ENCODE peak calls at places on chromosomes 11 and 22, in seven cellular contexts. One of them, this sample, is unnamed.

GRCh38 chr11:74870485-74870884 is 78.4 kb downstream of the XRRA1 start:
- DNase-seq in sigmoid colon: no peak
- DNase-seq in activated CD8-positive, alpha-beta memory T cell treated with anti-CD3 and anti-CD28 coated beads for 1 hour: no peak
- DNase-seq in HTR-8/SVneo: peak; percentile 28
- DNase-seq in hepatic stellate cell: peak; percentile 55
- DNase-seq in T-helper 1 cell: no peak
- DNase-seq in pulmonary artery endothelial cell: peak; percentile 51
- DNase-seq in this sample: peak; percentile 77

GRCh38 chr11:77107950-77108349 is 5.3 kb downstream of the OMP start:
- DNase-seq in HTR-8/SVneo: peak; percentile 87
- DNase-seq in sigmoid colon: no peak
- DNase-seq in pulmonary artery endothelial cell: no peak
- DNase-seq in T-helper 1 cell: no peak
- DNase-seq in activated CD8-positive, alpha-beta memory T cell treated with anti-CD3 and anti-CD28 coated beads for 1 hour: no peak
- DNase-seq in hepatic stellate cell: peak; percentile 87
- DNase-seq in this sample: peak; percentile 58

GRCh38 chr22:32764330-32765116 is 37.0 kb upstream of the TIMP3 start:
- DNase-seq in hepatic stellate cell: peak; percentile 83
- DNase-seq in activated CD8-positive, alpha-beta memory T cell treated with anti-CD3 and anti-CD28 coated beads for 1 hour: no peak
- DNase-seq in pulmonary artery endothelial cell: no peak
- DNase-seq in HTR-8/SVneo: peak; percentile 27
- DNase-seq in T-helper 1 cell: no peak
- DNase-seq in sigmoid colon: peak; percentile 89
- DNase-seq in this sample: no peak

GRCh38 chr22:49962751-49963646 is 2.4 kb downstream of the PIM3 start:
- DNase-seq in hepatic stellate cell: no peak
- DNase-seq in sigmoid colon: peak; percentile 80
- DNase-seq in T-helper 1 cell: no peak
- DNase-seq in HTR-8/SVneo: no peak
- DNase-seq in pulmonary artery endothelial cell: no peak
- DNase-seq in activated CD8-positive, alpha-beta memory T cell treated with anti-CD3 and anti-CD28 coated beads for 1 hour: no peak
- DNase-seq in this sample: no peak

GRCh38 chr11:68071281-68072048 is 32.6 kb downstream of the TCIRG1 start:
- DNase-seq in pulmonary artery endothelial cell: no peak
- DNase-seq in sigmoid colon: no peak
- DNase-seq in activated CD8-positive, alpha-beta memory T cell treated with anti-CD3 and anti-CD28 coated beads for 1 hour: no peak
- DNase-seq in hepatic stellate cell: no peak
- DNase-seq in T-helper 1 cell: no peak
- DNase-seq in HTR-8/SVneo: no peak
- DNase-seq in this sample: no peak

GRCh38 chr11:61973603-61974162 is 6.2 kb upstream of the FTH1 start:
- DNase-seq in hepatic stellate cell: no peak
- DNase-seq in sigmoid colon: no peak
- DNase-seq in T-helper 1 cell: no peak
- DNase-seq in pulmonary artery endothelial cell: no peak
- DNase-seq in HTR-8/SVneo: no peak
- DNase-seq in activated CD8-positive, alpha-beta memory T cell treated with anti-CD3 and anti-CD28 coated beads for 1 hour: no peak
- DNase-seq in this sample: peak; percentile 61

GRCh38 chr11:102843474-102843873 is at the start of gene MMP3:
- DNase-seq in T-helper 1 cell: no peak
- DNase-seq in sigmoid colon: no peak
- DNase-seq in pulmonary artery endothelial cell: no peak
- DNase-seq in activated CD8-positive, alpha-beta memory T cell treated with anti-CD3 and anti-CD28 coated beads for 1 hour: no peak
- DNase-seq in HTR-8/SVneo: no peak
- DNase-seq in hepatic stellate cell: no peak
- DNase-seq in this sample: no peak

GRCh38 chr11:66674964-66675602 is 2.6 kb downstream of the RBM4B start:
- DNase-seq in hepatic stellate cell: no peak
- DNase-seq in sigmoid colon: no peak
- DNase-seq in T-helper 1 cell: no peak
- DNase-seq in activated CD8-positive, alpha-beta memory T cell treated with anti-CD3 and anti-CD28 coated beads for 1 hour: no peak
- DNase-seq in HTR-8/SVneo: no peak
- DNase-seq in pulmonary artery endothelial cell: no peak
- DNase-seq in this sample: no peak

GRCh38 chr22:19691007-19691720 is 23.1 kb upstream of the SEPTIN5 start:
- DNase-seq in HTR-8/SVneo: no peak
- DNase-seq in hepatic stellate cell: no peak
- DNase-seq in pulmonary artery endothelial cell: no peak
- DNase-seq in T-helper 1 cell: no peak
- DNase-seq in activated CD8-positive, alpha-beta memory T cell treated with anti-CD3 and anti-CD28 coated beads for 1 hour: no peak
- DNase-seq in sigmoid colon: no peak
- DNase-seq in this sample: no peak

GRCh38 chr22:37563153-37564081 is 3.1 kb downstream of the CDC42EP1 start:
- DNase-seq in sigmoid colon: peak; percentile 94
- DNase-seq in pulmonary artery endothelial cell: peak; percentile 84
- DNase-seq in hepatic stellate cell: peak; percentile 98
- DNase-seq in T-helper 1 cell: no peak
- DNase-seq in activated CD8-positive, alpha-beta memory T cell treated with anti-CD3 and anti-CD28 coated beads for 1 hour: no peak
- DNase-seq in HTR-8/SVneo: peak; percentile 56
- DNase-seq in this sample: peak; percentile 48

GRCh38 chr11:65423516-65424199 is 1.1 kb downstream of the NEAT1 start:
- DNase-seq in T-helper 1 cell: no peak
- DNase-seq in activated CD8-positive, alpha-beta memory T cell treated with anti-CD3 and anti-CD28 coated beads for 1 hour: no peak
- DNase-seq in hepatic stellate cell: no peak
- DNase-seq in pulmonary artery endothelial cell: no peak
- DNase-seq in sigmoid colon: peak; percentile 72
- DNase-seq in HTR-8/SVneo: no peak
- DNase-seq in this sample: peak; percentile 29

GRCh38 chr11:93198221-93198650 is 445 bp upstream of the SLC36A4 start:
- DNase-seq in hepatic stellate cell: peak; percentile 4
- DNase-seq in pulmonary artery endothelial cell: no peak
- DNase-seq in activated CD8-positive, alpha-beta memory T cell treated with anti-CD3 and anti-CD28 coated beads for 1 hour: no peak
- DNase-seq in T-helper 1 cell: no peak
- DNase-seq in HTR-8/SVneo: no peak
- DNase-seq in sigmoid colon: no peak
- DNase-seq in this sample: no peak

GRCh38 chr11:12287374-12288211 is 89.8 kb upstream of the PARVA start:
- DNase-seq in T-helper 1 cell: no peak
- DNase-seq in HTR-8/SVneo: peak; percentile 74
- DNase-seq in hepatic stellate cell: peak; percentile 90
- DNase-seq in sigmoid colon: peak; percentile 93
- DNase-seq in pulmonary artery endothelial cell: peak; percentile 81
- DNase-seq in activated CD8-positive, alpha-beta memory T cell treated with anti-CD3 and anti-CD28 coated beads for 1 hour: no peak
- DNase-seq in this sample: no peak

This sample was measured in dermis microvascular lymphatic vessel endothelial cell.